ENCODE peak calls at places on chromosome X, in four cellular contexts. K is cardiac muscle cell, E is MM.1S, Q is GM23248. X is an unnamed sample.

GRCh38 chrX:23656684-23657083 is 10.6 kb upstream of the PRDX4 start:
- DNase-seq in E (no peak), K (no peak), Q (peak; percentile 36), X (no peak)

GRCh38 chrX:150525061-150525919 is 43.1 kb upstream of the MTM1 start:
- DNase-seq in E (no peak), Q (no peak), K (no peak), X (peak; percentile 72)

GRCh38 chrX:2767631-2768455 is 16.0 kb downstream of the XG start:
- DNase-seq in E (no peak), K (no peak), Q (peak; percentile 95), X (peak; percentile 63)

GRCh38 chrX:7083468-7084396 is 63.8 kb upstream of the STS start:
- DNase-seq in E (peak; percentile 93), Q (peak; percentile 84), K (no peak), X (peak; percentile 13)

GRCh38 chrX:153726286-153727107 is 1.8 kb downstream of the ABCD1 start:
- DNase-seq in E (peak; percentile 83), Q (peak; percentile 73), K (peak; percentile 77), X (no peak)

GRCh38 chrX:74492720-74493201 is 71.5 kb downstream of the SLC16A2 start:
- DNase-seq in E (no peak), Q (no peak), K (peak; percentile 27), X (no peak)

GRCh38 chrX:2707334-2707760 is 16.3 kb downstream of the CD99 start:
- DNase-seq in K (no peak), Q (peak; percentile 98), E (no peak), X (peak; percentile 49)

GRCh38 chrX:101452051-101452450 is 33.2 kb upstream of the ARMCX4 start:
- DNase-seq in E (no peak), K (no peak), Q (no peak), X (no peak)

GRCh38 chrX:22952011-22952410 is 47.7 kb upstream of the DDX53 start:
- DNase-seq in K (peak; percentile 25), E (no peak), Q (no peak), X (no peak)

GRCh38 chrX:1480082-1480785 is 27.5 kb upstream of the ASMTL start:
- DNase-seq in Q (no peak), E (no peak), K (no peak), X (no peak)

GRCh38 chrX:133923113-133923512 is 62.3 kb downstream of the GPC3 start:
- DNase-seq in Q (peak; percentile 0), K (no peak), E (peak; percentile 31), X (no peak)

GRCh38 chrX:74535211-74535621 is 79.2 kb downstream of the RLIM start:
- DNase-seq in E (peak; percentile 48), Q (peak; percentile 65), K (peak; percentile 61), X (no peak)

GRCh38 chrX:100745806-100746537 is 14.1 kb upstream of the SYTL4 start:
- DNase-seq in E (no peak), Q (no peak), K (no peak), X (no peak)

GRCh38 chrX:25295466-25295865 is 279.7 kb upstream of the ARX start:
- DNase-seq in Q (no peak), E (no peak), K (no peak), X (no peak)

GRCh38 chrX:9644335-9644734 is 121.3 kb downstream of the GPR143 start:
- DNase-seq in Q (no peak), K (no peak), E (no peak), X (no peak)

GRCh38 chrX:76987381-76987780 is 459.8 kb upstream of the FGF16 start:
- DNase-seq in E (no peak), K (no peak), Q (no peak), X (no peak)

GRCh38 chrX:20479048-20479447 is 212.3 kb upstream of the RPS6KA3 start:
- DNase-seq in K (no peak), E (no peak), Q (no peak), X (no peak)
- H3K4me1 ChIP-seq in K (no peaks in the 10 kb centered on the region), E (no peaks in the 10 kb centered on the region), Q (no peaks in the 10 kb centered on the region), X (no peaks in the 10 kb centered on the region)

DNA sequence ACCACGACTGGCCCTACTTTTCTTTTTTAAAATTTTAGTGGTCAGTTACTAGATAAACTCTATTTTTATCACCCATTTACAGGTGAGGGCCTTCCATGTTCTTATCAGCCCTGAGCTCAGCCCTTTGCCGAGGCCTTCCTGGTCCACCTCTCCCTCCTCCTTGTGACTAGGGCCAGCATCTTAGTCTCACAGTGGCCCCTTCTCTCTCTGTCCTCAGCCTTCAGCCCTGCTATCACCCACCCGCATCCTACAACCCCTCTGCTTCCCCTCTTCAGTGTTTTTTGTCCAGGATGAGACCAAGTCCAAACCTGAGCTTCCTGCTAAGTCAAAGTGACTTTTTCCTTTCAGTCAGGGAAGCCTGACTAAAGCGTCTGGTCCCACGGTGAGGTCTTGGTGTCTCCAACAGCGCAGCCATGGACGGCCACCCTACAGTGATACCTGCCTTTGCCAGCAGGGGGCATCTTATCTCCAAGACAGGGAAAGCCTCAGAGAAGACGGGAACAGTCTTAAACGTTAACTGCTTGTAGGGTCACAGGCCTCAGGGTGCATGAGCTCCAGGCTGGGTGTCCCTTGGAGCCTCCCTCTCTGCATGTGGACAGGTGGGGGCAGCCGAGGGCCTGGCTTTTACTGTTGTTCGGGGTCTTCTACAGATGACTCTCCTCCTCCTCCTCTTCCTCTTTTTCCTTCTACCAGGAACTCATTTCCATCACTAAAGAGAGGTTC is 11.7 kb upstream of the GAGE10 start:
- DNase-seq in Q (peak; percentile 58), E (peak; percentile 15), K (peak; percentile 61), X (no peak)
- H3K4me3 ChIP-seq in Q (no peak overlapping the region), E (no peak overlapping the region), K (no peak overlapping the region), X (no peak overlapping the region)

GRCh38 chrX:45145492-45146215 is 55.0 kb downstream of the DIPK2B start:
- DNase-seq in K (no peak), E (no peak), Q (no peak), X (no peak)

GRCh38 chrX:45140812-45141211 is 59.9 kb downstream of the DIPK2B start:
- DNase-seq in Q (no peak), K (no peak), E (no peak), X (no peak)

GRCh38 chrX:45142185-45142584 is 58.5 kb downstream of the DIPK2B start:
- DNase-seq in Q (no peak), E (no peak), K (no peak), X (no peak)

GRCh38 chrX:45138525-45138924 is 62.2 kb downstream of the DIPK2B start:
- DNase-seq in K (no peak), E (no peak), Q (no peak), X (no peak)

DNA sequence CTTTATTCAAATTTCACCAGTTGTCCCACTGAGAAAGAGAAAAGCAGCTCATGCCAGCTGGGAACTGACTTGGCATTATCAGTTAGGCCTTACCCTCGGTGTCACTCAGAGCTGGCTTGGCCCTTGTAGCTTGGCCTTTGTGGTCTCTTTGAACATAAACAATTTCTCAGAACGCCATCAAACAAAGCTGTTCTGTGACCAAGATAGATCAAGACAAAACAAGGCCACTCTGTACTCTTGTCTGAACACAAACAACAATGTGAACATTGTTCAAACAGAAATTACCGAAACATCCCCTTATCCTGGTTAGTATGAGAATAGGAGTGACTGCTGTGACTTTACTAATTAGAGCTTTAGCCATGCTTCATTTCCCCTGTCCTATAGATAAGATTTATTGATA is 57.2 kb downstream of the DIPK2B start:
- DNase-seq in Q (no peak), K (no peak), E (no peak), X (no peak)
- H3K4me1 ChIP-seq in Q (no peaks in the 10 kb centered on the region), K (no peaks in the 10 kb centered on the region), E (no peaks in the 10 kb centered on the region), X (no peaks in the 10 kb centered on the region)

GRCh38 chrX:120000490-120001246 is 57.1 kb upstream of the NKAP start:
- DNase-seq in E (no peak), K (peak; percentile 40), Q (peak; percentile 46), X (no peak)
- H3K4me3 ChIP-seq in E (no peak overlapping the region), K (no peak overlapping the region), Q (no peak overlapping the region), X (peak overlapping the region; percentile 23)

DNA sequence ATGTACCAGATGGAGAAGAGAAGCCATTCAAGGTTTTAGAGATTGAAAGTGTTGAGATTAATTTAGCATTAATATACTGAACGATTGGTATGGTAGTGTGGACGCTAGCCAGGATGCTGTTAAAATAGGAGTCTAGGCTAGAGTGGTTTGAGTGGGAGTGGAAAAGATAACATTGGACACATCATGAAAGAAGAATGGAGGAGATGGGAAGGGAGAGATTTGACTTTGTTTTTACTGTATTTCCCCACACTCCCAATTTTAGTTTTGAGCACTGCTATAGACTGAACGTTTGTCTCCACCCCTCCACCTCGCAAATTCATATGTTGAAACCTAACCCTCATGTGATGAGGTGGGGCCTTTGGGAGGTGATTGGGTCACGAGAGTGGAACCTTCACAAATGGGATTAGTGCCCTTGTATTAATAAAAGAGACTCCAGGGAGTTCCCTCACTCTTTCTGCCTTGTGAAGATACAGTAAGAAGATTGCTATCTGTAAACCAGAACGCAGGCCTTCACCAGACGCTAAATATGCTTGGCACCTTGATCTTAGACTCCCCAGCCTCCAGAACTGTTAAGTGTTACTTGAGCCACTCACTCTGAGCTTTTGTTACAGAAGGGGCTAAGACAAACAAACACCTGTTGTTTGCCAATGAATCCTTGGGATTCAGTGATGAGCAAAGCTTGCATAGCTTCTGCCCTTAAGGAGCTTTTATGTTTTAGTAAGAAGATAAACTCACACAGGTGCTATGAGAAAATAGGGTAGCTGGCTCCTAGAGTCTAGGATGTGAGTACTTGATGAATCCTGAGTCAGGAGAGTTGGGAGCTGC is 25.8 kb downstream of the USP9X start:
- DNase-seq in E (no peak), K (no peak), Q (no peak), X (no peak)
- H3K4me1 ChIP-seq in E (peaks cover 4% of the 10 kb centered on the region), K (peaks cover 24% of the 10 kb centered on the region), Q (peaks cover 33% of the 10 kb centered on the region), X (no peaks in the 10 kb centered on the region)

DNA sequence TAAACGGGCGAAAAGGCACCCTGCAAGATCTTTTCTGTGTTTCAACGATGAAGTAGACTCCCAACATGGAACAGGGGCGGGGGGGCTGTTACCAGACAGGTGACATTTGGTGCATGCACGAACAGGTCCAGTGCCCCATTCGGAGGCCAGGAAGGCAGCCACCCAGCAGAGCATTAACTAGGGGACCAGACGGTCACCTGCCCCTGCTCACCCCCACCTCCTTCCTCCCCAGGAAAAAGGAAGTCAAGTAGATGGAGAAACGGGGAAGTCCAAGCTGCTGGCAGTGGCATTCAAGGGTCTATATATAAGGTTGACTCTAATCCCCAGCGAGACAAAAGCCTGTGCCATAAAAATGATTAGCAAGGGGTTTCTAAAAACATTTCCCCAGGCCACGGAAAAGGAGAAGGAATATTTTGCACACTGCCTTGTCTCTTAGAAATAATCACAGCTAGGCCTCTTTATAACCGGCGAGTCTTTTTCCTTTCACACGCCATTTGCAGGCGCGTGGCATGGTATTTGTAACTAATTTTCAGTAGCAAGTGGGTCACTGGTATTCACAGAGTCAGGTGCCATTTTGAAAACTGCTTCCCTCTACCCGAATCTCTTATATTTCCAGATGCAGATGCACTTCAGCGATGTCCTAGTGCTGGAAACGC is 1.2 kb upstream of the TMSB4X start:
- DNase-seq in K (no peak), E (no peak), Q (no peak), X (no peak)
- H3K4me3 ChIP-seq in K (no peak overlapping the region), E (peak overlapping the region; percentile 96), Q (peak overlapping the region; percentile 99), X (peak overlapping the region; percentile 70)

GRCh38 chrX:78945186-78945912 is at the start of gene P2RY10:
- DNase-seq in Q (no peak), K (no peak), E (peak; percentile 85), X (no peak)

GRCh38 chrX:78950157-78950556 is 5.0 kb downstream of the P2RY10 start:
- DNase-seq in Q (no peak), E (no peak), K (no peak), X (no peak)

GRCh38 chrX:78944351-78944750 is 840 bp upstream of the P2RY10 start:
- DNase-seq in Q (no peak), E (no peak), K (no peak), X (no peak)

GRCh38 chrX:78946178-78946896 is 1.1 kb downstream of the P2RY10 start:
- DNase-seq in E (peak; percentile 10), K (no peak), Q (no peak), X (no peak)
- H3K4me1 ChIP-seq in E (peaks cover 27% of the 10 kb centered on the region), K (no peaks in the 10 kb centered on the region), Q (no peaks in the 10 kb centered on the region), X (no peaks in the 10 kb centered on the region)